ENCODE peak calls at places on chromosome 3, in five cellular contexts. B, X, Z, I and R are unnamed samples.

GRCh38 chr3:40939113-40940070 is 259.9 kb upstream of the CTNNB1 start:
- DNase-seq in X (no peak), B (no peak), I (no peak), Z (no peak), R (no peak)

GRCh38 chr3:197149528-197149927 is 119.9 kb upstream of the MELTF start:
- DNase-seq in Z (no peak), I (no peak), B (no peak), X (no peak), R (no peak)

GRCh38 chr3:22861426-22861825 is 341.7 kb upstream of the UBE2E2 start:
- DNase-seq in I (no peak), X (no peak), B (no peak), Z (no peak), R (no peak)

GRCh38 chr3:142875583-142876207 is 13.2 kb downstream of the PCOLCE2 start:
- DNase-seq in Z (no peak), X (no peak), I (no peak), B (no peak), R (no peak)

GRCh38 chr3:135050536-135050935 is 255.5 kb downstream of the EPHB1 start:
- DNase-seq in B (no peak), X (no peak), I (no peak), Z (no peak), R (no peak)

GRCh38 chr3:25306741-25307140 is 121.3 kb upstream of the RARB start:
- DNase-seq in I (no peak), X (no peak), Z (no peak), B (no peak), R (no peak)

GRCh38 chr3:71307884-71308697 is 275.4 kb downstream of the FOXP1 start:
- DNase-seq in Z (no peak), I (no peak), X (no peak), B (no peak), R (no peak)

GRCh38 chr3:158097571-158098553 is 8.4 kb downstream of the SHOX2 start:
- DNase-seq in X (no peak), I (peak; percentile 51), B (no peak), Z (peak; percentile 14), R (no peak)

GRCh38 chr3:43770426-43771103 is 79.8 kb downstream of the ABHD5 start:
- DNase-seq in I (peak; percentile 97), B (peak; percentile 21), Z (peak; percentile 30), X (no peak), R (no peak)

DNA sequence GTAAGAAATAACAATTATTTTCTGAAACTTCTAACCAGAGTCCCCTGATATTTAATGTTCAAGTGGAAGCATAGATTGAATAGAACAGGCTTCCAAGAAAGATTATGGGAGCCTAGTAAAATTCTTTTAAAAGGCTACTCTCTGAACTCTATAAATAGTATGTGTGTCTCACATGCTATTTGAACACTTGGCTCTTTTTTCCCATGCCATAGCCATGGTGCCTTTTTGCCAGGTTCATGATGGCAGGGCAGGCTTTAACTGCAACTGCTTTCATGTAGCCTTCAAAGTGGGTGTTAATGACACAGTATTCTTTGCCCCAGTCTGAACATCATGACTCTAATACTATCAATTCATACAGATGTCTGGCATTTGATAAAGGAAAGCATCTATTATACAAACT is 23.0 kb upstream of the STRIT1 start:
- DNase-seq in I (no peak), Z (no peak), X (no peak), B (no peak), R (no peak)
- H3K27ac ChIP-seq in I (no peak overlapping the region), Z (no peak overlapping the region), X (no peak overlapping the region), B (no peak overlapping the region), R (no peak overlapping the region)

GRCh38 chr3:129673897-129674797 is 67.7 kb upstream of the PLXND1 start:
- DNase-seq in B (no peak), I (no peak), X (no peak), Z (no peak), R (no peak)

GRCh38 chr3:129673012-129673411 is 66.5 kb upstream of the PLXND1 start:
- DNase-seq in I (peak; percentile 42), Z (no peak), X (no peak), B (no peak), R (no peak)

GRCh38 chr3:129672412-129672811 is 65.9 kb upstream of the PLXND1 start:
- DNase-seq in X (no peak), B (no peak), I (no peak), Z (no peak), R (no peak)

DNA sequence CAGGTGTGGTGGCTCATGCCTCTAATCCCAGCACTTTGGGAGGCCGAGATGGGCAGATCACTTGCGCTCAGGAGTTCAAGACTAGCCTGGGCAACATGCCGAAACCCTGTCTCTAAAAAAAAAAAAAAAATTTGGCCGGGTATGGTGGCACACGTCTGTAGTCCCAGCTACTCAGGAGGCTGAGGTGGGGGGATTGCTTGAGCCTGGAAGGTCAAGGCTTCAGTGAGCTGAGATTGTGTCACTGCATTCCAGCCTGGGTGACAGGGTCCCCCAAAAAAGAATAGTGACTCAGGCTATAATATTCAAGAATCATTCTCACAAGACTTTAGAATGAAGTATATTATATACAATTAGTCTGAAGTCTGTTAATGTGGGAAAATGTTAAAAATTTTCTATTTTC is 70.5 kb upstream of the PLXND1 start:
- DNase-seq in B (no peak), I (no peak), Z (no peak), X (no peak), R (no peak)
- H3K27ac ChIP-seq in B (no peak overlapping the region), I (no peak overlapping the region), Z (no peak overlapping the region), X (no peak overlapping the region), R (no peak overlapping the region)

GRCh38 chr3:172289583-172289982 is 158.7 kb downstream of the GHSR start:
- DNase-seq in X (no peak), I (peak; percentile 33), B (peak; percentile 38), Z (no peak), R (peak; percentile 25)

GRCh38 chr3:172285844-172286243 is 162.4 kb downstream of the GHSR start:
- DNase-seq in I (no peak), B (no peak), X (no peak), Z (no peak), R (no peak)

GRCh38 chr3:172286554-172287148 is 161.6 kb downstream of the GHSR start:
- DNase-seq in B (no peak), X (no peak), I (no peak), Z (no peak), R (no peak)

GRCh38 chr3:172288625-172289024 is 159.6 kb downstream of the GHSR start:
- DNase-seq in I (no peak), B (no peak), Z (no peak), X (no peak), R (no peak)

DNA sequence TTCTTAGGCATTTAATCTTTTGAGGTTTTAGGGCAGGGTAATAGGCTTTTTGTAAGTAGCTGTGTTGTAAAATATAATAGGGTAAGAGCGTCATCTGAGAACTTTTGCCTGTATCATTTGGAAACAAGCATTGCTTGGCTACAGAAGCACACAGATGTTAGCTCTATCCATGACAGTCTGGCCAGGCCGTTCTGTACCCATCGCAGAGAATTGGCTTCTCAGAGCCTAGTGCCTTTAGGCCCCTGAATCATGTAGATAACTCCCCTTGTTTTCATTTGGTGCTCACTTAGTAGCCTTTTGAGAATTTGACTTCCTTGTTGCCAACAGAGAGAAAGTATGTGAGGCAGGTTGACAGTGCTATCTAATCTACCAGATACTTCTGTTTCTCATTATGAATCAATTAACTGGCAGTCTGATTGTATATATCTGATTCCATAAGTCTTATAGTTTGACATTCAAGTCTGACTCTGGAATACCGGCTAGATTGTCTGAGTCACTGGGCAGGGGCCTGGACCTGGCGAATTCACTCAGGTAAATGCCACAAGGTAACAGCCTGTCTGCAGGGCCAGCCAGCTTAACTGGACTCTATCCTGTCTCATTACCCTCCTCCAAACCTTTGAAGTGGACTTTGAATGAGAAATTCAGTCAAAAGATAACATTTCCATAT is 160.3 kb downstream of the GHSR start:
- DNase-seq in B (no peak), Z (no peak), I (no peak), X (no peak), R (no peak)
- H3K27ac ChIP-seq in B (no peak overlapping the region), Z (no peak overlapping the region), I (no peak overlapping the region), X (no peak overlapping the region), R (no peak overlapping the region)

DNA sequence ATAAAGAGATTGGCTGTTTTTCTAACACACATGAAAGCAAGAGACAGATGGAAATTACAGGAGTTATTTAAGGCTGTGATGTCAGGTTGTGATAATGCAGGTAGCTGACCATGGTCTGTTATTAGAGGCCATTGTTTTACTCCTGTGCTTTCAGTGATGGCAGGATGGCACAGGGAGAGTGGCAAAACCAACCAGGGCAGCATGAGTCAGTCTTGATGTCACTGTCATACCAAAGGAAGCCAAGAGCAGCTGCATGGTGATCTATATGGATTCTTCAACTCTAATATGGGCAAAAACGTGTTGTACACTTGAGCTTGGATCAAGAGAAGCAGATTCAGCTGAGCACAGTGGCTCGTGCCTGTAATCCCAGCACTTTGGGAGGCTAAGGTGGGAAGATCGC is 91.8 kb upstream of the LMOD3 start:
- DNase-seq in Z (no peak), B (no peak), I (no peak), X (no peak), R (no peak)
- H3K27ac ChIP-seq in Z (no peak overlapping the region), B (no peak overlapping the region), I (no peak overlapping the region), X (no peak overlapping the region), R (no peak overlapping the region)

GRCh38 chr3:13878711-13879101 is 1.2 kb downstream of the WNT7A start:
- DNase-seq in X (peak; percentile 20), B (no peak), Z (no peak), I (no peak), R (peak; percentile 12)

GRCh38 chr3:13879946-13880810 is at the start of gene WNT7A:
- DNase-seq in X (peak; percentile 61), Z (no peak), I (no peak), B (no peak), R (peak; percentile 50)

GRCh38 chr3:13880811-13881156 is 913 bp upstream of the WNT7A start:
- DNase-seq in I (no peak), B (no peak), Z (no peak), X (no peak), R (no peak)

GRCh38 chr3:13877911-13878710 is 1.8 kb downstream of the WNT7A start:
- DNase-seq in I (no peak), B (no peak), Z (no peak), X (no peak), R (no peak)

GRCh38 chr3:13879102-13879945 is 547 bp downstream of the WNT7A start:
- DNase-seq in I (no peak), B (no peak), Z (no peak), X (peak; percentile 33), R (no peak)
- H3K27ac ChIP-seq in I (no peak overlapping the region), B (no peak overlapping the region), Z (no peak overlapping the region), X (peak overlapping the region; percentile 18), R (no peak overlapping the region)